ENCODE peak calls at places on chromosomes 7 and 10, in ten cellular contexts. T is transverse colon, O is neural progenitor cell, F is stomach, X is fibroblast of lung, G is PC-3, M is lower leg skin, H is lower lobe of right lung, D is endothelial cell of umbilical vein, C is PC-9. V is an unnamed sample.

GRCh38 chr10:19316204-19316870 is 267.7 kb downstream of the MALRD1 start:
- DNase-seq in T (no peak), O (no peak), F (no peak), X (no peak), G (no peak), M (no peak), H (no peak), D (no peak), C (no peak), V (no peak)

GRCh38 chr7:14995774-14996173 is 93.2 kb upstream of the DGKB start:
- DNase-seq in T (no peak), O (no peak), F (no peak), X (peak; percentile 64), G (no peak), M (no peak), H (no peak), D (no peak), C (no peak), V (no peak)

GRCh38 chr10:34172936-34173533 is 642.1 kb downstream of the PARD3 start:
- DNase-seq in T (no peak), O (no peak), F (no peak), X (peak; percentile 44), G (peak; percentile 55), M (no peak), H (no peak), D (no peak), C (no peak), V (peak; percentile 35)

GRCh38 chr10:49089152-49089788 is 26.1 kb downstream of the VSTM4 start:
- DNase-seq in T (no peak), O (no peak), F (no peak), X (no peak), G (no peak), M (peak; percentile 45), H (no peak), D (no peak), C (no peak), V (no peak)

GRCh38 chr10:33746878-33747277 is 412.4 kb upstream of the NRP1 start:
- DNase-seq in T (no peak), O (no peak), F (no peak), X (peak; percentile 72), G (no peak), M (no peak), H (no peak), D (no peak), C (no peak), V (no peak)

GRCh38 chr10:91185239-91185875 is 35.1 kb upstream of the PCGF5 start:
- DNase-seq in T (no peak), O (no peak), F (no peak), X (peak; percentile 78), G (peak; percentile 38), M (no peak), H (no peak), D (no peak), C (no peak), V (no peak)

GRCh38 chr7:12731214-12731656 is 43.8 kb downstream of the ARL4A start:
- DNase-seq in T (no peak), O (no peak), F (no peak), X (no peak), G (no peak), M (no peak), H (no peak), D (peak; percentile 83), C (no peak), V (peak; percentile 89)

GRCh38 chr10:52232561-52233350 is 81.3 kb upstream of the DKK1 start:
- DNase-seq in T (peak; percentile 15), O (no peak), F (no peak), X (peak; percentile 4), G (peak; percentile 46), M (no peak), H (no peak), D (peak; percentile 58), C (no peak), V (peak; percentile 37)

DNA sequence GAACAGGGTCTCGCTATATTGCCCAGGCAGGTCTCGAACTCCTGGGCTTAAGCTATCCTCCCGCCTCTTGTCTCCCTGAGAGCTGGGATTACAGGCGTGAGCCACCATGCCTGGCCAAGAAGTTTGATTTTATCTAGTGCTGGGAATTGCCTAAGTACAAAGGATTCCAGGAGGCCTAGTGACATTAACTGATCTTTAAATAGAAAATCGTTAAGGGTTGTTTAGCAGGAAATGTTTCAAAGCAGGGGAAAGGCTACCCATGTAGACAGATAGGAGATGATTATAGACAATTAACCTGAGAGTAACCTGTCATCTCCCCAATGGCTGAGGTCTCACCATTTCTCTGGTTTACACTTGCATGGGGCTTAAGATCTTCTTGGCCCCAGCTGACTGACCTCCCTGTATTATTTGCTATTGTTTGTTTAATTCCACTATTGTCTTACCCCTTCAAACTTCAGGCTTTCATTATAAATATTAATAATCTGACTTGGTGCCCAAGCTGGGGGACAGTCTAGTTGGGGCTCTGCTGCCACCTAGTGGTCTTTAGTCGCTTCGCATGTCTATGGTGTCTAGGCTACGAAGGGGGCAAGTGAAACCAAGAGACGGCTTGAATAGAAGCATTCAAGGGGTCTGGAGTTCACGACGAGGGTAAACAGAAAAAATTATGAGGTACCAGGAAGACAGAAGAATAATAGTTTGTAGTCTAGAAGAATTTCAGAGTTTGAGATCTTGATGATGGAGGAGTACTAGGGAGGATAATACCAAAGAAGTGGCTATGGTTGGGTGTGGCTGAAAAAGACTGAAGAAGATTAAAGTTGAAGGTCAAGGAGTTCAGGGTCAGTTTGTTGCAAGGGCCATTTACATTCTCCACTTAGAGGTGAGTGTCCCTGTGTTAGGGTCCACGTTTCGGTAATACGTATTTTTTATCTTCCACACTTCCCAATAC is 40.4 kb upstream of the BPGM start:
- DNase-seq in T (peak; percentile 61), O (peak; percentile 75), F (peak; percentile 75), X (peak; percentile 34), G (peak; percentile 78), M (peak; percentile 90), H (peak; percentile 52), D (peak; percentile 80), C (peak; percentile 92), V (peak; percentile 50)
- H3K4me3 ChIP-seq in T (peak overlapping the region; percentile 12), O (no peak overlapping the region), F (no peak overlapping the region), X (no peak overlapping the region), G (peak overlapping the region; percentile 24), M (no peak overlapping the region), H (no peak overlapping the region), D (no peak overlapping the region), C (no peak overlapping the region), V (no peak overlapping the region)

DNA sequence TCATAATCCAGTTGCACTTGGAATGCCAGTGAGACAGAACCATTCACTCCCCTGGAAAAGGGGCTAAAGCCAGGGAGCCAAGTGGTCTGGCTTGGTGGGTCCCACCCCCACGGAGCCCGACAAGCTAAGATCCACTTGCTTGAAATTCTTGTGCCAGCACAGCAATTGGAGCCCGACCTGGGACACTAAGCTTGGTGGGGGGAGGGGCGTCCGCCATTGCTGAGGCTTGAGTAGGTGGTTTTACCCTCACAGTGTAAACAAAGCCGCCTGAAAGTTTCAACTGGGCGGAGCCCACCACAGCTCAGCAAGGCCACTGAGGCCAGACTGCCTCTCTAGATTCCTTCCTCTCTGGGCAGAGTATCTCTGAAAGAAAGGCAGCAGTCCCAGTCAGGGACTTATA is 200.7 kb upstream of the NPSR1 start:
- DNase-seq in T (no peak), O (no peak), F (no peak), X (no peak), G (no peak), M (peak; percentile 77), H (no peak), D (no peak), C (no peak), V (no peak)
- H3K4me3 ChIP-seq in T (no peak overlapping the region), O (no peak overlapping the region), F (no peak overlapping the region), X (no peak overlapping the region), G (no peak overlapping the region), M (no peak overlapping the region), H (no peak overlapping the region), D (no peak overlapping the region), C (no peak overlapping the region), V (no peak overlapping the region)

DNA sequence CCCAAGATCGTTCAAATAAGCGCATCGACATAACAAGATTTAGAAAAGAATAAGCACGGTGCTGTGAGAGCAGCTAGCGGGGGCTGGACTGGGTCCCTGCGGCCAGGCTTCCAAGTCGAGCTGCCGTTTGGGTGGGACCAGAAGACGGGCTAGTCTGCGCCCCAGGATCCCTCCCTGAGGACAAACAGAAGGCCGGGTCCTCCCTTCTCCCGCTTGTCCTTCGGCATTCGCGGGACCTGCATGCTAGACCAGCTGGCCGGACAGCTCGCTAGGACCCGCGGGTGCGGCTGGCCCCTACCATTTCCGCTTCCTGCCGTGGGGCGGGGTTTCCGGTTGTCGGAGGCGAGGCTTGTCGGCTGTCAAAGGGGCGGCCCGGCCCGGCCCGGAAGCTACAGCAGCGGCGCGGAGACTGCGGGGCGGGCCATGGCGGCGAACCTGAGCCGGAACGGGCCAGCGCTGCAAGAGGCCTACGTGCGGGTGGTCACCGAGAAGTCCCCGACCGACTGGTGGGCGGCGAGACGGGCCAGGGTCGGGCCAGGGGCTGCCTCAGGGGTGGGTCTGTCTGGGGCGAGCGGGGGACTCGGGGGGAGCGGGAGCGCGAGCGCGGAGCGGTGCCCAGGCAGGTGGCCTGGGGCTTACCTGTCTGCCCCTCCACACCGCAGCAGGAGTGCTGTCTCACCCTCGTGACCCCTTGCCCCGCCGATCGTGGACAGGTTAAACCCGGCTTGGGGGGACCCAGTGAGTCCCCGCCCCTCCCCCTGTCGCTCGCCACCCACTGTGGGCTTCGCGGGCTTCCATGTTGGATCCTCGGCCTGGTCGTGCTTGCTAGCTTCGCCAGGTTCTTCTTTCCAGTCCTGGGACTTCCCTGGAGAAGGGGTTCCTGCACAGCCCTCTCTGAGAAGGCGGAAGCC is at the start of gene DBNL:
- DNase-seq in T (peak; percentile 97), O (peak; percentile 94), F (peak; percentile 97), X (peak; percentile 84), G (peak; percentile 87), M (peak; percentile 99), H (peak; percentile 98), D (peak; percentile 81), C (peak; percentile 92), V (peak; percentile 73)
- H3K4me3 ChIP-seq in T (peak within 1 kb of the TSS; percentile 84), O (peak within 1 kb of the TSS; percentile 86), F (peak within 1 kb of the TSS; percentile 68), X (peak within 1 kb of the TSS; percentile 74), G (peak within 1 kb of the TSS; percentile 91), M (peak within 1 kb of the TSS; percentile 90), H (peak within 1 kb of the TSS; percentile 100), D (peak within 1 kb of the TSS; percentile 74), C (peak within 1 kb of the TSS; percentile 85), V (peak within 1 kb of the TSS; percentile 97)

GRCh38 chr7:96989241-96989858 is 16.0 kb upstream of the DLX6 start:
- DNase-seq in T (no peak), O (peak; percentile 28), F (no peak), X (no peak), G (no peak), M (no peak), H (no peak), D (no peak), C (no peak), V (no peak)

GRCh38 chr7:96992624-96993452 is 12.5 kb upstream of the DLX6 start:
- DNase-seq in T (no peak), O (peak; percentile 93), F (no peak), X (no peak), G (no peak), M (no peak), H (no peak), D (no peak), C (no peak), V (no peak)

GRCh38 chr7:96991850-96992623 is 13.3 kb upstream of the DLX6 start:
- DNase-seq in T (no peak), O (peak; percentile 33), F (no peak), X (no peak), G (no peak), M (no peak), H (no peak), D (no peak), C (no peak), V (no peak)

GRCh38 chr7:96987719-96988118 is 17.6 kb upstream of the DLX6 start:
- DNase-seq in T (no peak), O (no peak), F (no peak), X (no peak), G (no peak), M (no peak), H (no peak), D (no peak), C (no peak), V (no peak)

GRCh38 chr7:96989859-96990317 is 15.5 kb upstream of the DLX6 start:
- DNase-seq in T (no peak), O (no peak), F (no peak), X (no peak), G (no peak), M (no peak), H (no peak), D (no peak), C (no peak), V (no peak)
- H3K4me3 ChIP-seq in T (no peak overlapping the region), O (no peak overlapping the region), F (no peak overlapping the region), X (no peak overlapping the region), G (no peak overlapping the region), M (no peak overlapping the region), H (no peak overlapping the region), D (no peak overlapping the region), C (no peak overlapping the region), V (no peak overlapping the region)